ENCODE peak calls at places on chromosome 21, in eight cellular contexts. R, B, M, E, T, W, Q and N are unnamed samples.

GRCh38 chr21:38839683-38840286 is 34.1 kb downstream of the ETS2 start:
- DNase-seq in R (no peak), B (peak; percentile 68), M (no peak), E (no peak), T (no peak), W (no peak), Q (no peak), N (no peak)

GRCh38 chr21:38752051-38752505 is 53.7 kb upstream of the ETS2 start:
- DNase-seq in R (no peak), B (no peak), M (no peak), E (no peak), T (no peak), W (no peak), Q (no peak), N (no peak)

GRCh38 chr21:44836666-44837471 is 19.0 kb upstream of the SUMO3 start:
- DNase-seq in R (no peak), B (no peak), M (no peak), E (no peak), T (peak; percentile 22), W (no peak), Q (peak; percentile 53), N (no peak)

GRCh38 chr21:39660191-39660590 is 47.5 kb downstream of the B3GALT5 start:
- DNase-seq in R (no peak), B (peak; percentile 16), M (no peak), E (no peak), T (no peak), W (no peak), Q (peak; percentile 61), N (peak; percentile 95)

GRCh38 chr21:36543924-36544323 is 64.0 kb upstream of the CLDN14 start:
- DNase-seq in R (no peak), B (no peak), M (no peak), E (peak; percentile 30), T (no peak), W (no peak), Q (no peak), N (no peak)

GRCh38 chr21:46183910-46184624 is at the start of gene SPATC1L:
- DNase-seq in R (peak; percentile 21), B (peak; percentile 24), M (no peak), E (peak; percentile 73), T (peak; percentile 51), W (peak; percentile 36), Q (peak; percentile 60), N (no peak)

GRCh38 chr21:18248171-18248570 is 3.5 kb downstream of the CHODL start:
- DNase-seq in R (no peak), B (no peak), M (no peak), E (no peak), T (no peak), W (no peak), Q (no peak), N (no peak)

GRCh38 chr21:17688912-17689874 is 76.5 kb upstream of the BTG3 start:
- DNase-seq in R (peak; percentile 20), B (no peak), M (peak; percentile 39), E (peak; percentile 75), T (peak; percentile 48), W (peak; percentile 21), Q (peak; percentile 30), N (peak; percentile 93)

GRCh38 chr21:31781737-31782136 is 49.8 kb upstream of the SCAF4 start:
- DNase-seq in R (no peak), B (no peak), M (no peak), E (no peak), T (no peak), W (no peak), Q (peak; percentile 26), N (peak; percentile 84)

GRCh38 chr21:45493401-45494001 is 48.7 kb downstream of the SLC19A1 start:
- DNase-seq in R (no peak), B (no peak), M (no peak), E (no peak), T (no peak), W (no peak), Q (no peak), N (no peak)

GRCh38 chr21:22791986-22792560 is 1793.9 kb downstream of the NCAM2 start:
- DNase-seq in R (no peak), B (no peak), M (no peak), E (no peak), T (peak; percentile 77), W (no peak), Q (peak; percentile 13), N (peak; percentile 72)

GRCh38 chr21:35428041-35428400 is 378.9 kb upstream of the RUNX1 start:
- DNase-seq in R (no peak), B (peak; percentile 37), M (no peak), E (no peak), T (no peak), W (no peak), Q (no peak), N (no peak)

GRCh38 chr21:44012474-44013379 is 618 bp downstream of the TRAPPC10 start:
- DNase-seq in R (peak; percentile 75), B (no peak), M (peak; percentile 59), E (peak; percentile 95), T (peak; percentile 89), W (peak; percentile 70), Q (peak; percentile 48), N (no peak)

GRCh38 chr21:30463713-30464112 is 16.5 kb downstream of the KRTAP19-1 start:
- DNase-seq in R (no peak), B (no peak), M (no peak), E (no peak), T (peak; percentile 54), W (no peak), Q (no peak), N (peak; percentile 13)

GRCh38 chr21:39111928-39112327 is 71.3 kb downstream of the PSMG1 start:
- DNase-seq in R (no peak), B (no peak), M (no peak), E (no peak), T (no peak), W (no peak), Q (no peak), N (no peak)

GRCh38 chr21:18646114-18646513 is 242.5 kb upstream of the TMPRSS15 start:
- DNase-seq in R (no peak), B (no peak), M (no peak), E (no peak), T (peak; percentile 6), W (no peak), Q (no peak), N (no peak)